ENCODE peak calls at places on chromosomes 6 and 20, in ten cellular contexts. L is GF-D8; I is CD8-positive, alpha-beta memory T cell; E is T-helper 17 cell; Z is AG08395; Y is tibial nerve; T is HEK293T; V is left lung; X is naive thymus-derived CD4-positive, alpha-beta T cell; U is COR-L47. C is an unnamed sample.

GRCh38 chr6:42758756-42759430 is 13.0 kb upstream of the TBCC start:
- DNase-seq in L (no peak), I (no peak), E (no peak), Z (no peak), Y (no peak), T (no peak), V (no peak), X (no peak), U (no peak), C (no peak)

GRCh38 chr6:155078331-155078745 is 83.2 kb downstream of the TIAM2 start:
- DNase-seq in L (no peak), I (no peak), E (no peak), Z (peak), Y (no peak), T (no peak), V (no peak), X (no peak), U (no peak), C (no peak)

GRCh38 chr6:20840675-20841074 is 306.4 kb downstream of the CDKAL1 start:
- DNase-seq in L (no peak), I (no peak), E (no peak), Z (peak), Y (no peak), T (no peak), V (no peak), X (no peak), U (no peak), C (no peak)

GRCh38 chr20:25470045-25470444 is 62.6 kb downstream of the GINS1 start:
- DNase-seq in L (peak), I (peak), E (no peak), Z (no peak), Y (no peak), T (peak), V (no peak), X (peak), U (peak), C (no peak)

GRCh38 chr6:138403324-138403800 is 661 bp upstream of the HEBP2 start:
- DNase-seq in L (no peak), I (no peak), E (peak), Z (peak), Y (no peak), T (peak), V (peak), X (peak), U (no peak), C (peak)

GRCh38 chr20:39524371-39524911 is 562.3 kb downstream of the DHX35 start:
- DNase-seq in L (no peak), I (no peak), E (no peak), Z (no peak), Y (no peak), T (no peak), V (no peak), X (no peak), U (no peak), C (no peak)

GRCh38 chr20:40606660-40607059 is 82.4 kb downstream of the MAFB start:
- DNase-seq in L (no peak), I (no peak), E (no peak), Z (no peak), Y (no peak), T (no peak), V (no peak), X (no peak), U (no peak), C (no peak)

GRCh38 chr6:134477991-134478635 is 160.2 kb upstream of the SGK1 start:
- DNase-seq in L (no peak), I (no peak), E (no peak), Z (peak), Y (no peak), T (no peak), V (no peak), X (no peak), U (no peak), C (no peak)

GRCh38 chr6:16758163-16758975 is 2.9 kb downstream of the ATXN1 start:
- DNase-seq in L (no peak), I (peak), E (no peak), Z (no peak), Y (no peak), T (no peak), V (no peak), X (peak), U (peak), C (peak)

GRCh38 chr20:25077610-25078169 is 4.3 kb downstream of the VSX1 start:
- DNase-seq in L (no peak), I (no peak), E (no peak), Z (peak), Y (no peak), T (no peak), V (peak), X (no peak), U (no peak), C (no peak)

GRCh38 chr20:64142546-64142945 is 21.7 kb upstream of the MYT1 start:
- DNase-seq in L (no peak), I (no peak), E (no peak), Z (no peak), Y (no peak), T (no peak), V (peak), X (no peak), U (peak), C (no peak)

GRCh38 chr6:170147832-170148708 is 142.8 kb downstream of the DLL1 start:
- DNase-seq in L (no peak), I (peak), E (no peak), Z (no peak), Y (no peak), T (no peak), V (peak), X (no peak), U (no peak), C (peak)

GRCh38 chr6:24495516-24495847 is 713 bp downstream of the ALDH5A1 start:
- DNase-seq in L (peak), I (no peak), E (no peak), Z (no peak), Y (peak), T (peak), V (peak), X (peak), U (peak), C (no peak)

GRCh38 chr20:44651507-44652373 is at the start of gene ADA:
- DNase-seq in L (no peak), I (peak), E (peak), Z (peak), Y (peak), T (peak), V (peak), X (peak), U (no peak), C (peak)

GRCh38 chr6:162713926-162714759 is 13.4 kb downstream of the PRKN start:
- DNase-seq in L (no peak), I (no peak), E (no peak), Z (no peak), Y (no peak), T (no peak), V (no peak), X (no peak), U (no peak), C (no peak)

GRCh38 chr6:39228992-39229767 is at the start of gene KCNK5:
- DNase-seq in L (peak), I (peak), E (peak), Z (peak), Y (peak), T (peak), V (peak), X (peak), U (no peak), C (peak)

GRCh38 chr20:62238569-62239277 is 402 bp downstream of the OSBPL2 start:
- DNase-seq in L (no peak), I (peak), E (no peak), Z (peak), Y (no peak), T (peak), V (peak), X (no peak), U (peak), C (no peak)

GRCh38 chr6:63353282-63353630 is 33.5 kb upstream of the LGSN start:
- DNase-seq in L (no peak), I (no peak), E (no peak), Z (no peak), Y (no peak), T (no peak), V (no peak), X (no peak), U (no peak), C (no peak)

GRCh38 chr6:34973547-34974248 is 84.6 kb downstream of the ANKS1A start:
- DNase-seq in L (no peak), I (no peak), E (no peak), Z (no peak), Y (no peak), T (no peak), V (no peak), X (no peak), U (no peak), C (no peak)

GRCh38 chr6:3869632-3870527 is 20.7 kb downstream of the FAM50B start:
- DNase-seq in L (no peak), I (no peak), E (no peak), Z (no peak), Y (no peak), T (no peak), V (no peak), X (no peak), U (no peak), C (no peak)

GRCh38 chr6:124994648-124995047 is 32.4 kb downstream of the RNF217 start:
- DNase-seq in L (no peak), I (no peak), E (no peak), Z (no peak), Y (no peak), T (no peak), V (no peak), X (no peak), U (no peak), C (no peak)

GRCh38 chr20:17992224-17992637 is 23.4 kb downstream of the MGME1 start:
- DNase-seq in L (no peak), I (no peak), E (no peak), Z (no peak), Y (no peak), T (no peak), V (no peak), X (no peak), U (no peak), C (no peak)

GRCh38 chr20:48350291-48350988 is 477.4 kb downstream of the PREX1 start:
- DNase-seq in L (no peak), I (no peak), E (no peak), Z (no peak), Y (no peak), T (peak), V (no peak), X (no peak), U (no peak), C (no peak)

GRCh38 chr20:63024573-63025392 is 18.0 kb upstream of the BHLHE23 start:
- DNase-seq in L (no peak), I (no peak), E (no peak), Z (no peak), Y (no peak), T (no peak), V (peak), X (no peak), U (no peak), C (no peak)

GRCh38 chr6:133502451-133503259 is 261.5 kb downstream of the EYA4 start:
- DNase-seq in L (no peak), I (no peak), E (no peak), Z (peak), Y (no peak), T (no peak), V (no peak), X (no peak), U (no peak), C (no peak)

GRCh38 chr20:52379723-52380336 is 188.3 kb upstream of the ZFP64 start:
- DNase-seq in L (no peak), I (peak), E (peak), Z (peak), Y (no peak), T (peak), V (peak), X (no peak), U (no peak), C (peak)

GRCh38 chr6:16712931-16713484 is 48.3 kb downstream of the ATXN1 start:
- DNase-seq in L (peak), I (no peak), E (no peak), Z (peak), Y (no peak), T (peak), V (no peak), X (no peak), U (no peak), C (no peak)

C was measured in effector memory CD8-positive, alpha-beta T cell.